ENCODE peak calls at places on chromosome 10, in four cellular contexts. One of them, this sample, is unnamed.

GRCh38 chr10:32377458-32378370 is 30.8 kb upstream of the EPC1 start:
- DNase-seq in Calu3: no peak
- DNase-seq in upper lobe of right lung: no peak
- DNase-seq in right atrium auricular region: no peak
- DNase-seq in this sample: no peak

GRCh38 chr10:16361086-16361485 is 75.7 kb upstream of the PTER start:
- DNase-seq in upper lobe of right lung: no peak
- DNase-seq in Calu3: no peak
- DNase-seq in right atrium auricular region: no peak
- DNase-seq in this sample: no peak

GRCh38 chr10:17452060-17452894 is 2.1 kb downstream of the ST8SIA6 start:
- DNase-seq in right atrium auricular region: no peak
- DNase-seq in upper lobe of right lung: no peak
- DNase-seq in Calu3: no peak
- DNase-seq in this sample: no peak

GRCh38 chr10:8912108-8912507 is 857.6 kb downstream of the GATA3 start:
- DNase-seq in right atrium auricular region: no peak
- DNase-seq in upper lobe of right lung: no peak
- DNase-seq in Calu3: no peak
- DNase-seq in this sample: no peak

GRCh38 chr10:99924451-99924850 is 85.3 kb downstream of the DNMBP start:
- DNase-seq in upper lobe of right lung: no peak
- DNase-seq in right atrium auricular region: no peak
- DNase-seq in Calu3: no peak
- DNase-seq in this sample: no peak

GRCh38 chr10:111126073-111126472 is 49.2 kb downstream of the ADRA2A start:
- DNase-seq in Calu3: no peak
- DNase-seq in upper lobe of right lung: no peak
- DNase-seq in right atrium auricular region: no peak
- DNase-seq in this sample: no peak

GRCh38 chr10:24440817-24441790 is 232.2 kb downstream of the KIAA1217 start:
- DNase-seq in right atrium auricular region: no peak
- DNase-seq in upper lobe of right lung: no peak
- DNase-seq in Calu3: no peak
- DNase-seq in this sample: no peak

GRCh38 chr10:1741450-1741849 is 4.1 kb upstream of the ADARB2 start:
- DNase-seq in Calu3: no peak
- DNase-seq in right atrium auricular region: no peak
- DNase-seq in upper lobe of right lung: no peak
- DNase-seq in this sample: no peak

GRCh38 chr10:23442936-23443335 is 4.1 kb downstream of the OTUD1 start:
- DNase-seq in right atrium auricular region: no peak
- DNase-seq in Calu3: no peak
- DNase-seq in upper lobe of right lung: no peak
- DNase-seq in this sample: no peak

GRCh38 chr10:85293483-85293882 is 965.1 kb downstream of the CCSER2 start:
- DNase-seq in right atrium auricular region: no peak
- DNase-seq in Calu3: no peak
- DNase-seq in upper lobe of right lung: no peak
- DNase-seq in this sample: no peak

GRCh38 chr10:126904807-126905686 is at the start of gene DOCK1:
- DNase-seq in right atrium auricular region: no peak
- DNase-seq in Calu3: peak; percentile 71
- DNase-seq in upper lobe of right lung: peak; percentile 88
- DNase-seq in this sample: peak; percentile 79

GRCh38 chr10:71567006-71567405 is 152.6 kb downstream of the C10orf105 start:
- DNase-seq in Calu3: no peak
- DNase-seq in upper lobe of right lung: no peak
- DNase-seq in right atrium auricular region: no peak
- DNase-seq in this sample: no peak

GRCh38 chr10:44955408-44956070 is 4.1 kb upstream of the RASSF4 start:
- DNase-seq in right atrium auricular region: peak; percentile 78
- DNase-seq in Calu3: no peak
- DNase-seq in upper lobe of right lung: no peak
- DNase-seq in this sample: peak; percentile 17

GRCh38 chr10:97059872-97060205 is 125.9 kb downstream of the SLIT1 start:
- DNase-seq in Calu3: no peak
- DNase-seq in upper lobe of right lung: peak; percentile 40
- DNase-seq in right atrium auricular region: no peak
- DNase-seq in this sample: no peak

GRCh38 chr10:130265542-130265941 is 129.4 kb downstream of the GLRX3 start:
- DNase-seq in Calu3: no peak
- DNase-seq in upper lobe of right lung: no peak
- DNase-seq in right atrium auricular region: no peak
- DNase-seq in this sample: no peak
- TF ChIP-seq CTCF in Calu3: no peak
- TF ChIP-seq CTCF in upper lobe of right lung: no peak
- TF ChIP-seq CTCF in right atrium auricular region: no peak
- TF ChIP-seq CTCF in this sample: no peak

DNA sequence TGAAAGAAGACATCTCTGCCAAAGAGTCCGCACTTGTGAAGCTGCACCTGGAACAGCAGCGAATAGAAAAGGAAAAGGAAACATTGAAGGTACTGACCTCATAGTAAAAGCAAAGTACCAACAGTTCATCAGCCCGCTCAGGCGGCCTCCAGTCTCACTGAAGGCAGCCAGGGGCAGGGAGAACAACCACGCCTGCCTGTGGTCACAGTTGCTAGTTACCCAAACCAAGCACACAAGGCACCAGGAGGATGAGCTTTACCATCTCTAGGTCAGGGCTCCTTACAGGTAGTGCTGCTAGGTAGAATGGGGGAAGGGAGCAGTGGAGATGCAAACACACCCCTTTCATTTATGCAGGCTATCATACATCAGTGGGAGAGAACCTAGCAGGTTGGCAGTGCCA is 39.8 kb downstream of the CFAP58 start:
- DNase-seq in upper lobe of right lung: no peak
- DNase-seq in right atrium auricular region: no peak
- DNase-seq in Calu3: no peak
- DNase-seq in this sample: no peak
- TF ChIP-seq CTCF in upper lobe of right lung: no peak
- TF ChIP-seq CTCF in right atrium auricular region: no peak
- TF ChIP-seq CTCF in Calu3: no peak
- TF ChIP-seq CTCF in this sample: no peak

GRCh38 chr10:79224992-79225391 is 122.3 kb upstream of the PPIF start:
- DNase-seq in right atrium auricular region: no peak
- DNase-seq in upper lobe of right lung: no peak
- DNase-seq in Calu3: no peak
- DNase-seq in this sample: no peak
- TF ChIP-seq CTCF in right atrium auricular region: no peak
- TF ChIP-seq CTCF in upper lobe of right lung: no peak
- TF ChIP-seq CTCF in Calu3: no peak
- TF ChIP-seq CTCF in this sample: no peak

GRCh38 chr10:86684305-86684704 is 16.0 kb downstream of the LDB3 start:
- DNase-seq in upper lobe of right lung: no peak
- DNase-seq in right atrium auricular region: no peak
- DNase-seq in Calu3: peak; percentile 58
- DNase-seq in this sample: no peak
- TF ChIP-seq CTCF in upper lobe of right lung: peak; percentile 38
- TF ChIP-seq CTCF in right atrium auricular region: peak; percentile 71
- TF ChIP-seq CTCF in Calu3: no peak
- TF ChIP-seq CTCF in this sample: no peak

GRCh38 chr10:116766241-116767198 is 24.2 kb upstream of the HSPA12A start:
- DNase-seq in upper lobe of right lung: peak; percentile 20
- DNase-seq in right atrium auricular region: no peak
- DNase-seq in Calu3: no peak
- DNase-seq in this sample: no peak

GRCh38 chr10:116767235-116767634 is 24.9 kb upstream of the HSPA12A start:
- DNase-seq in right atrium auricular region: no peak
- DNase-seq in Calu3: no peak
- DNase-seq in upper lobe of right lung: peak; percentile 48
- DNase-seq in this sample: peak; percentile 75

GRCh38 chr10:116763440-116763839 is 21.1 kb upstream of the HSPA12A start:
- DNase-seq in right atrium auricular region: no peak
- DNase-seq in upper lobe of right lung: peak; percentile 12
- DNase-seq in Calu3: no peak
- DNase-seq in this sample: no peak

GRCh38 chr10:116764979-116765378 is 22.6 kb upstream of the HSPA12A start:
- DNase-seq in upper lobe of right lung: no peak
- DNase-seq in Calu3: no peak
- DNase-seq in right atrium auricular region: no peak
- DNase-seq in this sample: no peak

DNA sequence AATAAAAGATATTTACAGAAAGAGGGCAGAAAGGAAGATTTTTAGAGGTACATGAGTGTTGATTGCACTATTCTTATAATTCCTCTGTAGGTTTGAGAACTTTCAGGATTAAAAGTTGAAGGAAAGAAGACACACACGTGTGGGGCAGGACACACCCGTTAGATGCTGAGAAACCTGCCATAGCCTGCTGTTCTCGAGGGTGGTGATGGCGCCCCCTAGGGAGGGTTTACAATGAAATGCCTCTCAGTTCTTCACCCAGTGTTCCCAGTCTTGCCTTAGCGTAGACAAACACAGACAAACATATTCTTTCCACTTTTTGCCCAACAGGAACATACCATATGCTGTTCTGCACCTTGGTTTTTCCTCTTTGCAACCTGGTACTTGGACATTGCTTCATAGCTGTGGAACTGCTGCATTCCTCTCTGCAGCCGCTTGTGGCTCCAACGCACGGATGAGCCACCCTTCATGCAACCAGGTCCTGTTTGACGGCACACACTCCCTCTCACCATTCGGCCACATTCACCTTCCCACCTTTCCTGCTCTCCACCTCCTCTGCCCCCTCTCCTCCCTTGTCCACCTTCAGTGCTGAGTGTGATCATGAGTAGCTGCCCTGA is 23.3 kb upstream of the HSPA12A start:
- DNase-seq in Calu3: peak; percentile 32
- DNase-seq in right atrium auricular region: no peak
- DNase-seq in upper lobe of right lung: peak; percentile 39
- DNase-seq in this sample: peak; percentile 73
- TF ChIP-seq CTCF in Calu3: peak; percentile 35
- TF ChIP-seq CTCF in right atrium auricular region: no peak
- TF ChIP-seq CTCF in upper lobe of right lung: peak; percentile 34
- TF ChIP-seq CTCF in this sample: peak; percentile 31

GRCh38 chr10:11018426-11018818 is 750 bp downstream of the CELF2 start:
- DNase-seq in Calu3: no peak
- DNase-seq in upper lobe of right lung: peak; percentile 71
- DNase-seq in right atrium auricular region: no peak
- DNase-seq in this sample: peak; percentile 47
- TF ChIP-seq CTCF in Calu3: no peak
- TF ChIP-seq CTCF in upper lobe of right lung: no peak
- TF ChIP-seq CTCF in right atrium auricular region: no peak
- TF ChIP-seq CTCF in this sample: no peak